ENCODE peak calls at places on chromosomes 7 and 10, in ten cellular contexts. N, G, F, A, D, B, K, C, R and Q are unnamed samples.

GRCh38 chr10:21263839-21264238 is 261.6 kb downstream of the SKIDA1 start:
- DNase-seq in N (no peak), G (no peak), F (no peak), A (no peak), D (no peak), B (no peak), K (no peak), C (no peak), R (no peak), Q (no peak)

GRCh38 chr7:27169658-27170493 is 4.2 kb downstream of the HOXA10 start:
- DNase-seq in N (peak; percentile 20), G (no peak), F (no peak), A (no peak), D (no peak), B (peak; percentile 69), K (no peak), C (peak; percentile 82), R (no peak), Q (no peak)

GRCh38 chr10:122044045-122044661 is 55.2 kb downstream of the TACC2 start:
- DNase-seq in N (no peak), G (no peak), F (no peak), A (no peak), D (no peak), B (peak; percentile 89), K (no peak), C (peak; percentile 58), R (no peak), Q (no peak)

GRCh38 chr10:6973904-6974303 is 393.8 kb upstream of the PRKCQ start:
- DNase-seq in N (no peak), G (no peak), F (no peak), A (no peak), D (no peak), B (no peak), K (no peak), C (no peak), R (no peak), Q (no peak)

GRCh38 chr7:40680657-40681056 is 545.9 kb downstream of the SUGCT start:
- DNase-seq in N (no peak), G (peak; percentile 14), F (no peak), A (no peak), D (no peak), B (no peak), K (no peak), C (no peak), R (no peak), Q (no peak)

GRCh38 chr10:123562811-123563580 is 103.2 kb upstream of the GPR26 start:
- DNase-seq in N (no peak), G (no peak), F (peak; percentile 62), A (no peak), D (no peak), B (peak; percentile 24), K (no peak), C (no peak), R (no peak), Q (no peak)

GRCh38 chr7:45918556-45918955 is 2.5 kb downstream of the IGFBP3 start:
- DNase-seq in N (no peak), G (no peak), F (no peak), A (no peak), D (no peak), B (no peak), K (no peak), C (no peak), R (no peak), Q (no peak)

GRCh38 chr7:80634505-80634904 is 3.9 kb upstream of the CD36 start:
- DNase-seq in N (no peak), G (peak; percentile 95), F (no peak), A (peak; percentile 77), D (no peak), B (no peak), K (peak; percentile 92), C (no peak), R (no peak), Q (no peak)

GRCh38 chr7:112205348-112206237 is 606 bp downstream of the DOCK4 start:
- DNase-seq in N (peak; percentile 41), G (peak; percentile 28), F (peak; percentile 90), A (peak; percentile 39), D (peak; percentile 29), B (peak; percentile 75), K (peak; percentile 50), C (peak; percentile 88), R (no peak), Q (peak; percentile 54)

GRCh38 chr10:62426086-62426485 is 51.9 kb downstream of the ZNF365 start:
- DNase-seq in N (no peak), G (no peak), F (no peak), A (no peak), D (no peak), B (no peak), K (no peak), C (no peak), R (no peak), Q (no peak)

GRCh38 chr10:128345331-128345730 is 219.1 kb upstream of the MKI67 start:
- DNase-seq in N (no peak), G (no peak), F (no peak), A (no peak), D (no peak), B (no peak), K (no peak), C (no peak), R (no peak), Q (no peak)